ENCODE peak calls at places on chromosomes 1 and 21, in six cellular contexts. F, I, C, H, A and Y are unnamed samples.

GRCh38 chr1:236639686-236640085 is 35.4 kb upstream of the HEATR1 start:
- DNase-seq in A (no peak), I (no peak), C (no peak), H (no peak), F (no peak), Y (no peak)

GRCh38 chr1:97849350-97850339 is 71.2 kb downstream of the DPYD start:
- DNase-seq in A (no peak), H (no peak), C (no peak), I (peak), F (no peak), Y (no peak)

GRCh38 chr1:33358771-33359503 is 38.0 kb upstream of the A3GALT2 start:
- DNase-seq in F (no peak), C (no peak), I (no peak), A (no peak), H (no peak), Y (peak)

GRCh38 chr21:35988396-35989140 is 71.8 kb downstream of the SETD4 start:
- DNase-seq in I (no peak), C (no peak), F (no peak), H (no peak), A (no peak), Y (no peak)

GRCh38 chr1:98839840-98840239 is 164.8 kb downstream of the PLPPR5 start:
- DNase-seq in C (no peak), F (no peak), I (peak), H (no peak), A (no peak), Y (no peak)

GRCh38 chr1:84442256-84442655 is 36.8 kb upstream of the RPF1 start:
- DNase-seq in C (no peak), A (no peak), H (no peak), F (peak), I (peak), Y (no peak)

GRCh38 chr1:176949033-176949662 is 215.4 kb downstream of the ASTN1 start:
- DNase-seq in C (peak), H (peak), F (no peak), I (peak), A (no peak), Y (peak)

GRCh38 chr1:44417351-44418021 is 12.4 kb downstream of the RNF220 start:
- DNase-seq in F (no peak), H (peak), C (peak), A (no peak), I (no peak), Y (peak)

GRCh38 chr1:66606359-66607142 is 72.6 kb downstream of the SGIP1 start:
- DNase-seq in H (no peak), F (no peak), C (no peak), I (peak), A (no peak), Y (no peak)

GRCh38 chr1:42035205-42035829 is 116.6 kb upstream of the HIVEP3 start:
- DNase-seq in H (peak), C (peak), A (no peak), F (no peak), I (peak), Y (peak)

GRCh38 chr1:45400049-45400448 is 59.8 kb upstream of the MUTYH start:
- DNase-seq in I (no peak), H (no peak), F (no peak), A (no peak), C (no peak), Y (no peak)

GRCh38 chr1:101653482-101653946 is 343.2 kb downstream of the OLFM3 start:
- DNase-seq in F (no peak), H (no peak), A (no peak), I (peak), C (no peak), Y (no peak)

GRCh38 chr1:228336308-228337030 is 70.2 kb downstream of the TRIM11 start:
- DNase-seq in H (no peak), I (peak), A (peak), F (no peak), C (peak), Y (no peak)

GRCh38 chr1:212229654-212230053 is 55.6 kb upstream of the PPP2R5A start:
- DNase-seq in C (no peak), I (peak), A (no peak), H (no peak), F (no peak), Y (no peak)

GRCh38 chr1:184621262-184621661 is 133.4 kb downstream of the EDEM3 start:
- DNase-seq in H (no peak), I (peak), C (no peak), A (no peak), F (no peak), Y (no peak)

GRCh38 chr1:245771521-245772281 is 616.9 kb downstream of the KIF26B start:
- DNase-seq in F (no peak), C (no peak), I (peak), A (no peak), H (no peak), Y (no peak)

GRCh38 chr1:108816049-108816882 is 40.6 kb downstream of the AKNAD1 start:
- DNase-seq in H (peak), A (peak), F (no peak), C (peak), I (peak), Y (no peak)

GRCh38 chr21:23968722-23969647 is 1638.3 kb downstream of the MRPL39 start:
- DNase-seq in H (peak), C (no peak), A (no peak), F (peak), I (peak), Y (no peak)

GRCh38 chr1:235113183-235113917 is 15.3 kb downstream of the TOMM20 start:
- DNase-seq in I (no peak), A (no peak), F (no peak), C (no peak), H (no peak), Y (no peak)

GRCh38 chr1:204222006-204222872 is 8.5 kb upstream of the GOLT1A start:
- DNase-seq in H (peak), I (no peak), A (no peak), F (no peak), C (no peak), Y (no peak)

GRCh38 chr1:21261551-21262281 is 28.5 kb downstream of the ECE1 start:
- DNase-seq in I (peak), C (peak), A (no peak), F (no peak), H (peak), Y (peak)

GRCh38 chr21:43720539-43721224 is 1.8 kb downstream of the PDXK start:
- DNase-seq in A (no peak), H (no peak), I (no peak), C (no peak), F (no peak), Y (no peak)
- H3K27ac ChIP-seq in A (no peak), H (peak), I (peak), C (no peak), F (no peak), Y (peak)

GRCh38 chr1:60960846-60961542 is 121.4 kb upstream of the NFIA start:
- DNase-seq in I (no peak), C (no peak), A (no peak), H (no peak), F (no peak), Y (no peak)

GRCh38 chr1:60958001-60958400 is 124.4 kb upstream of the NFIA start:
- DNase-seq in A (no peak), C (no peak), H (no peak), F (no peak), I (no peak), Y (no peak)

GRCh38 chr1:60959701-60960100 is 122.7 kb upstream of the NFIA start:
- DNase-seq in A (no peak), H (no peak), F (no peak), I (no peak), C (no peak), Y (no peak)

GRCh38 chr1:60965280-60965854 is 117.0 kb upstream of the NFIA start:
- DNase-seq in F (no peak), A (no peak), I (no peak), C (no peak), H (no peak), Y (no peak)

DNA sequence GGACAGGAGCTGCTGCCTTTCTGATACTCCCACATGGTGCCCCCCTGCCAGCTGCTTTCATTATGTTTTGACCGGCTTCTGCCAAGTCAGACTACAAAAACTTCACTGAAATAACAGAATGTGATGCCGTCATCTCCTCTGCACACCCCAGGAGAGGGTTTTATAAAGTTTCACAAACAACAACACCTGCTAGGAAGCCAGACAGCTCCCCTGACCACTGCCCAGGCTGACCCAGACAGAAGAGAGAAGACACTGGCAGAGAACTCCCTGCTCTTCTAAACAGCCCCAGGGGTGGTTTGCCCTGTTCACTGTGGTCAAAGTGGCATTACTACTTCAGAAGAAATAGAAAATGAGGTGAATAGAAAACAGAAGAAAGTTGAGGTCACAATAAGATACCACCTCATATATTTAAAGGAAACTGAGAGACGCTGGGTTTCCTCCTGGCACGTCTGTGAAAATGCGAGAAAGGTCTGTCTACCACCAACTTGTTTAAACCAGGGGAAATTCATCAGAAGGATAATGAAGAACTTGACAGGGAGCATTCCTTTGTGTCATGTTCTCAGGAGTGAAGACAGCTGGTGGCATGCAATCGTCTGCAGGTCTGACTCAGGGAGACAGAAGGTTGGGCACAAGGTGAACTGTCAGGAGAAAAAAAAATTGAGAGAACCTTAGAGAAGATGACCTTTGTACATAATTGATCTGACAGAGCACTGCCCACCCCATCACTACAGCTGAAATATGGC is 119.0 kb upstream of the NFIA start:
- DNase-seq in I (no peak), F (no peak), A (no peak), C (no peak), H (no peak), Y (peak)
- TF ChIP-seq POLR2A in I (no peak), F (no peak), A (no peak), C (no peak), H (no peak), Y (peak)

DNA sequence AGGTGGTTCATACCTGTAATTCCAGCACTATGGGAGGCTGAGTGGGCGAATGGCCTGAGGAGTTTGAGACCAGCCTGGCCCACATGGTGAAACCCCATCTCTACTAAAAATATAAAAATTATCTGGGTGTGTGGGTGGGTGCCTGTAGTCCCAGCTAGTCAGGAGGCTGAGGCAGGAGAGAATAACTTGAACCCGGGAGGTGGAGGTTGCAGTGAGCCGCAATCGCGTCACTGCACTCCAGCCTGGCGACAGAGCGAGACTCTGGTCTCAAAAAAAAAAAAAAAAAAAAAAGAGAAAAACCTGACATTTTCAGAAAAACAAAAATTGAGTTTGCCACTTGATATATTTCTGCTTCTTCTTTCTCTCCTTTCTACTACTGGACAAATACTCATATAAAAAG is 24.3 kb downstream of the CA6 start:
- DNase-seq in A (no peak), H (no peak), F (no peak), I (no peak), C (no peak), Y (no peak)
- H3K27ac ChIP-seq in A (no peak), H (no peak), F (no peak), I (no peak), C (no peak), Y (no peak)

GRCh38 chr1:17616731-17617279 is 77.3 kb downstream of the ARHGEF10L start:
- DNase-seq in A (no peak), I (no peak), F (no peak), H (no peak), C (no peak), Y (no peak)

GRCh38 chr1:17620448-17620847 is 81.0 kb downstream of the ARHGEF10L start:
- DNase-seq in F (no peak), H (no peak), C (no peak), I (no peak), A (no peak), Y (no peak)

GRCh38 chr1:17618558-17619247 is 79.2 kb downstream of the ARHGEF10L start:
- DNase-seq in I (no peak), H (no peak), F (no peak), A (no peak), C (no peak), Y (no peak)

GRCh38 chr1:17615959-17616358 is 76.5 kb downstream of the ARHGEF10L start:
- DNase-seq in F (no peak), A (no peak), C (no peak), H (no peak), I (no peak), Y (no peak)

DNA sequence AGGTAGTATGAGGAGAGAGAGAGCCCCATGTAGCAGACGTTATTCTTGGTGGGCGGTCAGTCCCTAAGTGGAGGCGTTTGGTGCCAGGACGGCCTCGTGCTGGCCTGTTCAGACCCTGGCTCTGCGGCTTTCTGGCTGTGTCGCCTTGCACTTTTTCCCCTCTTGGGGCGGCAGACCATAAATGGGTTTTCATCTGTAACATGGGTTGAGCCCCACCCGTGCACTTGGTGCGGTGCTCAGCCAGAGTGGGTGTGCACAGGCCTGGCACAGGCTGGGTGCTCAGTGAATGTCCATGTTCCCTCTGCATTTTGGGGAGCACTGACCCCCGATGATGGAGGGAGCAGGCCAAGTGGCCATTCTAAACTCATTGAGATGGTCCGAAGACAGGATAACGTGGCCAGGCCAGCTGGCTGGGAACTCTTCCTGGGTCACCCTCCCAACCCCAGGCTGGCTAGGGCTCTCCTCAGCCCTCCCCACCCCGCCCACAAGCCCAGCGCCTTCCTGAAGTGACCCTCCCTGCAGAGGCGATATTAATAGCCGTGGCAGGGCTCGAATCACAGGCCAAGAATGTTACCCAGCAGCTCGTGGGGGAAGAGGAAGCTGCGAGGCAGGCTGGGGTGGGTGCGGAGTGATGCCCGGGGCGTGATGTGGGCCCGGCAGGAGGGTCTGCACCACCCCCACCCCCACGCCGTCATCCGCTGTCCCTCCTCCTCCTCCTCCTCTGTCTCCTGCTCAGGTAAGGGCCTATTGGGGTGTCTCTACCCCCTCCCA is 78.5 kb downstream of the ARHGEF10L start:
- DNase-seq in A (no peak), H (no peak), F (no peak), I (peak), C (peak), Y (no peak)
- TF ChIP-seq POLR2A in A (no peak), H (no peak), F (no peak), I (no peak), C (peak), Y (no peak)